ENCODE peak calls at places on chromosomes 4 and X, in ten cellular contexts. C is NCI-H446 treated with DMSO at 0.1 percent for 48 hours; Q is Right ventricle myocardium superior; J is progenitor cell of endocrine pancreas; G is stimulated activated naive B cell treated with anti-CD40 and anti-IgM and Interleukin-4, amounts not matched to agents 10 μg/mL and 1 μg/mL and 100 μg/mL, for 72 hours; F is neural crest cell; A is globus pallidus; X is uterus; Z is K562; S is EH. I is an unnamed sample.
A peak's percentile ranks its signal among the peaks of the same experiment; 100 is the strongest.

GRCh38 chrX:68424719-68425118 is 8.6 kb downstream of the OPHN1 start:
- DNase-seq in Z (no peak), C (no peak), A (no peak), J (no peak), G (no peak), S (no peak), F (no peak), Q (no peak), X (no peak), I (no peak)

GRCh38 chrX:81355436-81355835 is 153.5 kb downstream of the SH3BGRL start:
- DNase-seq in F (no peak), X (no peak), Q (no peak), A (no peak), Z (no peak), G (no peak), J (no peak), S (no peak), C (no peak), I (no peak)

GRCh38 chr4:58214376-58214775 is 1104.2 kb upstream of the IGFBP7 start:
- DNase-seq in Q (no peak), A (no peak), J (no peak), G (no peak), X (no peak), Z (no peak), C (no peak), F (no peak), S (no peak), I (no peak)

GRCh38 chrX:150972450-150972849 is 10.7 kb upstream of the HMGB3 start:
- DNase-seq in X (no peak), Q (no peak), Z (no peak), C (no peak), G (no peak), J (no peak), F (no peak), A (no peak), S (no peak), I (no peak)

GRCh38 chr4:120826449-120826848 is 96.1 kb downstream of the PRDM5 start:
- DNase-seq in G (no peak), J (no peak), F (no peak), Z (no peak), X (no peak), S (peak; percentile 16), A (no peak), Q (no peak), C (no peak), I (no peak)

GRCh38 chrX:11531226-11531625 is 134.5 kb downstream of the ARHGAP6 start:
- DNase-seq in C (no peak), G (no peak), F (no peak), Q (no peak), J (no peak), S (peak; percentile 45), A (no peak), X (no peak), Z (peak; percentile 34), I (no peak)

GRCh38 chr4:56260320-56260719 is 127.0 kb downstream of the AASDH start:
- DNase-seq in J (no peak), Q (no peak), F (no peak), S (no peak), Z (no peak), A (no peak), G (no peak), C (no peak), X (no peak), I (no peak)

GRCh38 chr4:140717313-140717712 is 38.9 kb downstream of the TBC1D9 start:
- DNase-seq in Z (no peak), A (no peak), Q (no peak), F (no peak), G (no peak), J (no peak), S (no peak), X (no peak), C (peak; percentile 2), I (no peak)

GRCh38 chrX:13994104-13994503 is 35.6 kb downstream of the GEMIN8 start:
- DNase-seq in F (no peak), X (no peak), J (no peak), A (peak; percentile 82), Z (no peak), Q (no peak), G (no peak), S (no peak), C (no peak), I (no peak)

GRCh38 chr4:142563682-142564291 is 282.3 kb downstream of the INPP4B start:
- DNase-seq in A (no peak), Q (no peak), S (peak; percentile 37), Z (no peak), C (no peak), F (no peak), J (no peak), X (no peak), G (no peak), I (no peak)

GRCh38 chr4:140579278-140579677 is 10.5 kb upstream of the UCP1 start:
- DNase-seq in J (no peak), A (no peak), S (no peak), Z (no peak), C (no peak), Q (no peak), G (no peak), F (no peak), X (no peak), I (no peak)

GRCh38 chr4:182486895-182487294 is 243.7 kb downstream of the TENM3 start:
- DNase-seq in A (no peak), Q (no peak), G (no peak), X (no peak), Z (no peak), J (no peak), F (no peak), S (peak; percentile 6), C (no peak), I (no peak)

GRCh38 chr4:17780461-17781071 is 855 bp downstream of the FAM184B start:
- DNase-seq in C (no peak), Q (no peak), F (no peak), Z (no peak), G (no peak), J (no peak), A (peak; percentile 21), X (no peak), S (peak; percentile 55), I (no peak)

I was measured in left ventricle myocardium superior.